ENCODE peak calls at places on chromosomes 6 and 20, in four cellular contexts. S, P, N and Q are unnamed samples.

GRCh38 chr20:47349365-47350180 is 6.9 kb downstream of the ZMYND8 start:
- DNase-seq in N (no peak), P (no peak), S (no peak), Q (no peak)

GRCh38 chr6:142784344-142784743 is 160.6 kb downstream of the HIVEP2 start:
- DNase-seq in P (no peak), N (no peak), S (no peak), Q (no peak)

GRCh38 chr20:20547221-20547875 is 165.1 kb downstream of the RALGAPA2 start:
- DNase-seq in S (no peak), P (no peak), N (peak; percentile 28), Q (no peak)

GRCh38 chr6:81572020-81572419 is 180.5 kb downstream of the TENT5A start:
- DNase-seq in S (no peak), N (peak; percentile 26), P (no peak), Q (no peak)

GRCh38 chr6:164151161-164151728 is 736.7 kb downstream of the QKI start:
- DNase-seq in S (no peak), P (no peak), N (no peak), Q (no peak)

GRCh38 chr6:86856937-86857563 is 80.3 kb upstream of the HTR1E start:
- DNase-seq in S (peak; percentile 38), P (no peak), N (peak; percentile 72), Q (no peak)

GRCh38 chr20:12883507-12883885 is 125.3 kb upstream of the SPTLC3 start:
- DNase-seq in N (no peak), P (no peak), S (no peak), Q (no peak)

GRCh38 chr6:162962093-162962492 is 234.3 kb downstream of the PACRG start:
- DNase-seq in P (no peak), N (no peak), S (no peak), Q (no peak)

GRCh38 chr20:62816879-62817873 is at the start of gene COL9A3:
- DNase-seq in N (peak; percentile 66), S (no peak), P (no peak), Q (no peak)

GRCh38 chr6:95690328-95690727 is 113.0 kb downstream of the MANEA start:
- DNase-seq in P (no peak), N (no peak), S (no peak), Q (no peak)

GRCh38 chr20:59176812-59177211 is 13.2 kb downstream of the ZNF831 start:
- DNase-seq in P (no peak), S (no peak), N (no peak), Q (no peak)

GRCh38 chr20:37877832-37878772 is 24.8 kb upstream of the VSTM2L start:
- DNase-seq in P (no peak), S (no peak), N (no peak), Q (no peak)

GRCh38 chr6:155171109-155171746 is 92.6 kb upstream of the CLDN20 start:
- DNase-seq in N (peak; percentile 25), P (no peak), S (peak; percentile 64), Q (no peak)

GRCh38 chr6:99605911-99606669 is 543 bp upstream of the PRDM13 start:
- DNase-seq in N (no peak), P (no peak), S (no peak), Q (no peak)

GRCh38 chr6:10412165-10412947 is 2.5 kb downstream of the TFAP2A start:
- DNase-seq in P (no peak), N (peak; percentile 81), S (peak; percentile 79), Q (no peak)

GRCh38 chr6:26383624-26384417 is 913 bp downstream of the BTN2A2 start:
- DNase-seq in P (no peak), S (peak; percentile 28), N (peak; percentile 51), Q (no peak)

GRCh38 chr20:64105846-64106434 is 1.4 kb downstream of the NPBWR2 start:
- DNase-seq in N (no peak), P (no peak), S (no peak), Q (no peak)

GRCh38 chr6:84422380-84422968 is 195.0 kb upstream of the CEP162 start:
- DNase-seq in N (peak; percentile 75), S (no peak), P (peak; percentile 35), Q (no peak)

GRCh38 chr20:32062776-32063170 is 10.7 kb downstream of the HCK start:
- DNase-seq in P (peak; percentile 71), N (no peak), S (no peak), Q (no peak)

GRCh38 chr6:12355354-12355753 is 65.2 kb downstream of the EDN1 start:
- DNase-seq in N (no peak), S (no peak), P (no peak), Q (peak; percentile 81)

GRCh38 chr6:12353731-12354130 is 63.6 kb downstream of the EDN1 start:
- DNase-seq in S (no peak), N (no peak), P (peak; percentile 55), Q (no peak)

GRCh38 chr6:12356431-12356830 is 66.3 kb downstream of the EDN1 start:
- DNase-seq in S (no peak), P (no peak), N (no peak), Q (no peak)

GRCh38 chr6:12356983-12357972 is 67.1 kb downstream of the EDN1 start:
- DNase-seq in N (no peak), S (no peak), P (no peak), Q (no peak)

GRCh38 chr6:12354499-12354898 is 64.3 kb downstream of the EDN1 start:
- DNase-seq in S (no peak), N (peak; percentile 62), P (peak; percentile 51), Q (peak; percentile 87)
- H3K27ac ChIP-seq in S (no peak overlapping the region), N (peak overlapping the region; percentile 71), P (no peak overlapping the region), Q (peak overlapping the region; percentile 97)

DNA sequence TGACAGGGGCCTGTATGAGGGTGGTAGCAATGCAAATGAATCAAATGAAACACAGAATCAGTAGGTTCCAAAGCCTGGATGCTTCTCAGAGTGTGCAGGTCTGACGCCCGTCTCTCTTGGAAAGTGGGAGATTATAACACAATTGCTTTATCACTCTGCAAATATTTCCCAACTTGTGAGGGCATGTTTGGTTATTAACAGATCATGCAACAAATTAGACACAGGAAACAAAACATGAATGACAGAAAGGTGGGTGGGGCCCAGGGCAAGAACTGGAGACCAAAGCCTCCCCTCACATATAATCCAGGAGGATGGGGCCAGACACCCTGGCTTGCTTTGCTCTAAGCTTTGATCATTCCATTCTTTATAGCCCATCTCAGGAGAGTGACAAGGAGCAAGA is 108.6 kb upstream of the MRPS10 start:
- DNase-seq in N (no peak), P (no peak), S (no peak), Q (peak; percentile 50)
- H3K27ac ChIP-seq in N (no peak overlapping the region), P (no peak overlapping the region), S (peak overlapping the region; percentile 11), Q (peak overlapping the region; percentile 70)

GRCh38 chr6:170032706-170033309 is 258.1 kb downstream of the DLL1 start:
- DNase-seq in N (no peak), S (no peak), P (no peak), Q (no peak)

GRCh38 chr6:170032197-170032596 is 258.7 kb downstream of the DLL1 start:
- DNase-seq in P (no peak), S (no peak), N (no peak), Q (no peak)

GRCh38 chr6:170030284-170031095 is 260.4 kb downstream of the DLL1 start:
- DNase-seq in N (no peak), P (no peak), S (no peak), Q (no peak)

GRCh38 chr6:170031096-170031471 is 259.8 kb downstream of the DLL1 start:
- DNase-seq in S (no peak), P (peak; percentile 56), N (peak; percentile 53), Q (no peak)

DNA sequence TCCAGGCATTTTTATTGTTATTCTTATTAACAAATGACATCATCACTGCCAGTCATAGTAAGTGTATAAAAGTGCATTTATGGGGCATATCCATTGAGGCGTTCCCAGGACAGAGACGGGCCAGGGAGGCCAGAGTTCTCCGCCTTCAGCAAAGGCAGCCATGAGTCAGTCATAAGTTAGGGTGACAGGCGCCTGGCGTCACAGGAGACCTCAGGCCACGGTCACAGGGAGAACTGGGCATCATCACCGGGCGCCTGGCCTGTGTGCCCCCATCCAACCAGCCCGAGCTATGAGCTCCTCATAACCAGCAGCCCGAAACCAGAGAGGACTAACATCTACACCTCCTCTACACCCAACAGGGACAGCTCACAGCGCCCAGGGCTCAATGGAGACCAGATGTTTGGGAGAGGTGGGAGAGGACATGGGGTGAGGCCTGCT is 259.2 kb downstream of the DLL1 start:
- DNase-seq in N (no peak), P (no peak), S (no peak), Q (no peak)
- H3K27ac ChIP-seq in N (peak overlapping the region; percentile 81), P (no peak overlapping the region), S (no peak overlapping the region), Q (no peak overlapping the region)

GRCh38 chr20:10671221-10671849 is 2.5 kb downstream of the JAG1 start:
- DNase-seq in N (peak; percentile 93), P (no peak), S (peak; percentile 90), Q (peak; percentile 88)
- H3K27ac ChIP-seq in N (peak overlapping the region; percentile 100), P (peak overlapping the region; percentile 74), S (peak overlapping the region; percentile 97), Q (peak overlapping the region; percentile 99)

GRCh38 chr6:160089534-160089897 is 32.1 kb upstream of the SLC22A1 start:
- DNase-seq in P (no peak), N (no peak), S (no peak), Q (no peak)
- H3K27ac ChIP-seq in P (no peak overlapping the region), N (no peak overlapping the region), S (no peak overlapping the region), Q (no peak overlapping the region)

GRCh38 chr6:159691133-159691962 is 1.7 kb downstream of the SOD2 start:
- DNase-seq in N (peak; percentile 80), P (peak; percentile 39), S (no peak), Q (peak; percentile 34)

GRCh38 chr6:159692303-159693127 is 526 bp downstream of the SOD2 start:
- DNase-seq in N (peak; percentile 67), S (peak; percentile 37), P (peak; percentile 70), Q (no peak)

GRCh38 chr6:159691963-159692287 is 1.1 kb downstream of the SOD2 start:
- DNase-seq in S (no peak), P (no peak), N (no peak), Q (no peak)

GRCh38 chr6:159686697-159687096 is 6.3 kb downstream of the SOD2 start:
- DNase-seq in N (no peak), S (no peak), P (no peak), Q (no peak)

DNA sequence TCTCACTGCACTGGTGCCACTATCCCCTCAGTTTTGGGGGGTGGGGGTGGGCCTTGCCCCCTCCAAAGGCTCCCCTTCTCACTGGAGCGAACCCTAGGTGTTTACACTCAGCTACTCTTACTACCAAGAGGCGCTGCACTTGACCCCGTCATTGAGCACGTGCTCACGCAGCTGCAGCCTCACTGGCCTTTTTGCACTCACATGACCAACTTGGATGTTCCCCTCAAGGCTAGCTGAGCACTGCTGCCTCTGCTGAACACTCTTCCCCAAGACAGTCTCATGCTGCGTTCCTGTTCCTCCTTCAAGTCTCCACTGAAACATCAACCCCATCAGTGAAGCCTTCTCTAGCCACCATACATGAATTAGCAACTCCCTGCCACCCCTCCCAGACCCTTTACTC is 4.1 kb downstream of the SOD2 start:
- DNase-seq in N (no peak), S (no peak), P (no peak), Q (no peak)
- H3K27ac ChIP-seq in N (no peak overlapping the region), S (no peak overlapping the region), P (no peak overlapping the region), Q (no peak overlapping the region)

GRCh38 chr20:45920795-45921617 is 9.1 kb upstream of the PLTP start:
- DNase-seq in N (no peak), S (no peak), P (no peak), Q (no peak)
- H3K27ac ChIP-seq in N (peak overlapping the region; percentile 88), S (no peak overlapping the region), P (no peak overlapping the region), Q (no peak overlapping the region)

DNA sequence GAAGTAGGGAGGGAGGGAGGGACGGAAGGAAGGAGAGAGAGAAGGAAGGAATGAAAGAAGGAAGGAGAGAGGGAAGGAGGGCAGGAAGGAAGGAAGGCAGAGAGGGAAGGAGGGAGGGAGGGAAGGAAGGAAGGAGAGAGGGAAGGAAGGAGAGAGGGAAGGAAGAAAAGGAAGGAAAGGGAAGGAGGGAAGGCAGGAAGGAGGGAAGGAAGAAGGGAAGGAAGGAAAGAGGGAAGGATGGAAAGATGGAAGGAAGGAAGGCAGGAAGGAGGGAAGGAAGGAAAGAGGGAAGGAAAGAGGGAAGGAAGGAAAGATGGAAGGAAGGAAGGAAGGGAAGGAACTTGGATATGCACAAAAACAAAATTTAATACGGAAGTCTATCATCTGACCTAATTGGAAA is 844.5 kb upstream of the DEFB115 start:
- DNase-seq in N (no peak), P (no peak), S (no peak), Q (no peak)
- H3K27ac ChIP-seq in N (no peak overlapping the region), P (no peak overlapping the region), S (no peak overlapping the region), Q (no peak overlapping the region)